ENCODE peak calls at places on chromosomes 13 and 19, in nine cellular contexts. D is PC-3, S is tibial artery, U is B cell, E is pancreas, W is neural progenitor cell, K is IMR-90, L is BE2C, P is OCI-LY7. Z is an unnamed sample.

GRCh38 chr19:11814707-11815050 is 606 bp downstream of the ZNF440 start:
- DNase-seq in D (peak; percentile 50), S (no peak), U (no peak), E (no peak), W (peak; percentile 37), K (peak; percentile 29), L (peak; percentile 13), P (no peak), Z (no peak)

GRCh38 chr13:21240586-21240985 is 64.1 kb downstream of the MRPL57 start:
- DNase-seq in D (peak; percentile 37), S (no peak), U (no peak), E (no peak), W (no peak), K (peak; percentile 58), L (no peak), P (no peak), Z (peak; percentile 70)

GRCh38 chr13:47250141-47250540 is 353.3 kb upstream of the HTR2A start:
- DNase-seq in D (peak; percentile 71), S (peak; percentile 26), U (no peak), E (no peak), W (no peak), K (peak; percentile 64), L (no peak), P (no peak), Z (no peak)

GRCh38 chr19:752652-753517 is 2.0 kb downstream of the MISP start:
- DNase-seq in D (peak; percentile 94), S (peak; percentile 39), U (no peak), E (no peak), W (no peak), K (peak; percentile 90), L (no peak), P (no peak), Z (peak; percentile 80)

GRCh38 chr19:8017808-8018207 is 12.4 kb upstream of the ELAVL1 start:
- DNase-seq in D (no peak), S (no peak), U (peak; percentile 64), E (no peak), W (peak; percentile 52), K (no peak), L (no peak), P (peak; percentile 76), Z (no peak)

GRCh38 chr13:113548171-113548641 is 36.3 kb upstream of the TFDP1 start:
- DNase-seq in D (no peak), S (no peak), U (no peak), E (no peak), W (peak; percentile 45), K (no peak), L (no peak), P (no peak), Z (no peak)

GRCh38 chr13:44816701-44817684 is 172.3 kb downstream of the NUFIP1 start:
- DNase-seq in D (peak; percentile 82), S (no peak), U (no peak), E (no peak), W (no peak), K (peak; percentile 49), L (no peak), P (no peak), Z (peak; percentile 62)

GRCh38 chr13:59119475-59119874 is 1044.3 kb downstream of the DIAPH3 start:
- DNase-seq in D (no peak), S (no peak), U (no peak), E (no peak), W (no peak), K (no peak), L (no peak), P (no peak), Z (no peak)

GRCh38 chr19:5839312-5840017 is at the start of gene FUT6:
- DNase-seq in D (no peak), S (no peak), U (no peak), E (no peak), W (no peak), K (no peak), L (no peak), P (no peak), Z (no peak)

GRCh38 chr13:23790591-23791170 is 98.5 kb downstream of the MIPEP start:
- DNase-seq in D (no peak), S (no peak), U (no peak), E (no peak), W (no peak), K (peak; percentile 82), L (no peak), P (no peak), Z (peak; percentile 80)

GRCh38 chr13:21717817-21718216 is 46.9 kb downstream of the FGF9 start:
- DNase-seq in D (peak; percentile 18), S (no peak), U (no peak), E (no peak), W (peak; percentile 26), K (no peak), L (no peak), P (no peak), Z (no peak)

GRCh38 chr13:73428706-73429105 is 369.9 kb downstream of the KLF5 start:
- DNase-seq in D (peak; percentile 34), S (no peak), U (no peak), E (no peak), W (no peak), K (no peak), L (no peak), P (no peak), Z (no peak)

GRCh38 chr19:43784251-43784980 is 3.6 kb upstream of the KCNN4 start:
- DNase-seq in D (peak; percentile 87), S (no peak), U (peak; percentile 50), E (no peak), W (no peak), K (peak; percentile 85), L (no peak), P (peak; percentile 89), Z (peak; percentile 77)

GRCh38 chr19:17184381-17184841 is 30.7 kb upstream of the USE1 start:
- DNase-seq in D (no peak), S (no peak), U (peak; percentile 52), E (no peak), W (no peak), K (peak; percentile 7), L (no peak), P (peak; percentile 61), Z (no peak)

GRCh38 chr13:77810430-77810829 is 108.2 kb downstream of the EDNRB start:
- DNase-seq in D (peak; percentile 53), S (no peak), U (no peak), E (no peak), W (no peak), K (peak; percentile 34), L (no peak), P (peak; percentile 28), Z (peak; percentile 1)

GRCh38 chr13:51682691-51683090 is 98.4 kb downstream of the WDFY2 start:
- DNase-seq in D (no peak), S (no peak), U (no peak), E (no peak), W (no peak), K (peak; percentile 27), L (no peak), P (no peak), Z (peak; percentile 20)

GRCh38 chr13:52845766-52846566 is 2.5 kb downstream of the PCDH8 start:
- DNase-seq in D (no peak), S (no peak), U (no peak), E (no peak), W (peak; percentile 85), K (no peak), L (peak; percentile 65), P (no peak), Z (no peak)

GRCh38 chr13:52847322-52847681 is 1.1 kb downstream of the PCDH8 start:
- DNase-seq in D (no peak), S (no peak), U (no peak), E (no peak), W (no peak), K (no peak), L (no peak), P (no peak), Z (no peak)

GRCh38 chr13:52845334-52845761 is 3.1 kb downstream of the PCDH8 start:
- DNase-seq in D (no peak), S (no peak), U (no peak), E (no peak), W (peak; percentile 56), K (no peak), L (no peak), P (no peak), Z (no peak)

GRCh38 chr13:52847682-52848432 is 583 bp downstream of the PCDH8 start:
- DNase-seq in D (no peak), S (no peak), U (no peak), E (no peak), W (peak; percentile 34), K (no peak), L (no peak), P (no peak), Z (no peak)

GRCh38 chr13:52846567-52847321 is 1.7 kb downstream of the PCDH8 start:
- DNase-seq in D (no peak), S (peak; percentile 24), U (no peak), E (peak; percentile 44), W (peak; percentile 95), K (peak; percentile 2), L (no peak), P (no peak), Z (no peak)
- TF ChIP-seq CTCF in D (no peak), S (peak; percentile 14), U (no peak), E (peak; percentile 24), W (peak; percentile 73), K (peak; percentile 36), L (no peak), P (no peak), Z (no peak)

GRCh38 chr19:55117636-55118391 is at the start of gene PPP1R12C:
- DNase-seq in D (peak; percentile 99), S (peak; percentile 99), U (peak; percentile 96), E (peak; percentile 99), W (peak; percentile 99), K (peak; percentile 99), L (peak; percentile 98), P (peak; percentile 99), Z (peak; percentile 99)
- TF ChIP-seq CTCF in D (no peak), S (peak; percentile 7), U (no peak), E (no peak), W (no peak), K (no peak), L (no peak), P (no peak), Z (peak; percentile 20)

GRCh38 chr19:9250630-9251029 is at the start of gene OR7E24:
- DNase-seq in D (no peak), S (no peak), U (no peak), E (no peak), W (no peak), K (no peak), L (no peak), P (no peak), Z (no peak)
- TF ChIP-seq CTCF in D (no peak), S (no peak), U (no peak), E (no peak), W (no peak), K (no peak), L (no peak), P (no peak), Z (no peak)

GRCh38 chr13:76759877-76760276 is 126.3 kb downstream of the KCTD12 start:
- DNase-seq in D (no peak), S (no peak), U (no peak), E (no peak), W (no peak), K (peak; percentile 18), L (no peak), P (no peak), Z (no peak)
- TF ChIP-seq CTCF in D (no peak), S (no peak), U (no peak), E (no peak), W (no peak), K (no peak), L (no peak), P (no peak), Z (no peak)

DNA sequence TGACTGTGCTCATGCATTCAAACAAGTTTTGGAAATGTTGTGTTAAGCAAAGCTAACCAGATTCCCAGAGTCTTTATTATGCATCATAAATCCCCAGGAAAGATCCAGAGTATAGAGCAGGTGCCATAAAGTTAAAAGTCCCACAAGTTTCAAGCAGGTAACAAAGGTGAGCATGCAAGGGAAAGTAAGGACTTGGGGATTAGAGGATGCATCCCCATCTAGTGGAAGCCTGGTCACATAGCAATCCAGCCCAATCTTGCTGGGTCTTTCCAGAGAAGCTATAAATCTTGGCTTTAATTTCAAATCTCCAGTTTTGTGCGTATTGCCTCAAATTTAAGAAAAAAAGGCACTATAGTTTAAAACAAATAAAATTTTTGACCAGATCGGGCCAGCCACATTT is 72.7 kb downstream of the ZNF254 start:
- DNase-seq in D (peak; percentile 49), S (no peak), U (no peak), E (no peak), W (no peak), K (peak; percentile 17), L (no peak), P (peak; percentile 19), Z (no peak)
- TF ChIP-seq CTCF in D (peak; percentile 66), S (no peak), U (no peak), E (no peak), W (peak; percentile 21), K (peak; percentile 38), L (peak; percentile 63), P (peak; percentile 67), Z (peak; percentile 62)